ENCODE peak calls at places on chromosomes 7 and 10, in eight cellular contexts. One of them, this sample, is unnamed.

GRCh38 chr7:50653116-50653854 is 88.1 kb upstream of the DDC start:
- DNase-seq in ascending aorta: no peak
- DNase-seq in uterus: peak; percentile 69
- DNase-seq in breast epithelium: no peak
- DNase-seq in HL-60: peak; percentile 77
- DNase-seq in stomach: peak; percentile 41
- DNase-seq in heart right ventricle: no peak
- DNase-seq in fibroblast of mammary gland: peak; percentile 86
- DNase-seq in this sample: peak; percentile 87

GRCh38 chr7:13908667-13909382 is 80.6 kb downstream of the ETV1 start:
- DNase-seq in ascending aorta: no peak
- DNase-seq in uterus: no peak
- DNase-seq in breast epithelium: no peak
- DNase-seq in HL-60: no peak
- DNase-seq in stomach: no peak
- DNase-seq in heart right ventricle: no peak
- DNase-seq in fibroblast of mammary gland: peak; percentile 29
- DNase-seq in this sample: no peak

GRCh38 chr7:25656581-25657026 is 428.3 kb upstream of the NPVF start:
- DNase-seq in ascending aorta: no peak
- DNase-seq in uterus: no peak
- DNase-seq in breast epithelium: no peak
- DNase-seq in HL-60: no peak
- DNase-seq in stomach: no peak
- DNase-seq in heart right ventricle: no peak
- DNase-seq in fibroblast of mammary gland: peak; percentile 46
- DNase-seq in this sample: peak; percentile 71

GRCh38 chr10:70518695-70519094 is 40.1 kb downstream of the PALD1 start:
- DNase-seq in ascending aorta: no peak
- DNase-seq in uterus: no peak
- DNase-seq in breast epithelium: no peak
- DNase-seq in HL-60: no peak
- DNase-seq in stomach: no peak
- DNase-seq in heart right ventricle: no peak
- DNase-seq in fibroblast of mammary gland: peak; percentile 13
- DNase-seq in this sample: peak; percentile 28

GRCh38 chr10:77390481-77390891 is 247.1 kb downstream of the KCNMA1 start:
- DNase-seq in ascending aorta: no peak
- DNase-seq in uterus: no peak
- DNase-seq in breast epithelium: peak; percentile 53
- DNase-seq in HL-60: no peak
- DNase-seq in stomach: no peak
- DNase-seq in heart right ventricle: no peak
- DNase-seq in fibroblast of mammary gland: no peak
- DNase-seq in this sample: peak; percentile 28

GRCh38 chr7:151382079-151382885 is 27.6 kb downstream of the WDR86 start:
- DNase-seq in ascending aorta: no peak
- DNase-seq in uterus: no peak
- DNase-seq in breast epithelium: no peak
- DNase-seq in HL-60: no peak
- DNase-seq in stomach: no peak
- DNase-seq in heart right ventricle: no peak
- DNase-seq in fibroblast of mammary gland: no peak
- DNase-seq in this sample: no peak

GRCh38 chr7:35817181-35817580 is 16.3 kb downstream of the SEPTIN7 start:
- DNase-seq in ascending aorta: no peak
- DNase-seq in uterus: no peak
- DNase-seq in breast epithelium: no peak
- DNase-seq in HL-60: no peak
- DNase-seq in stomach: no peak
- DNase-seq in heart right ventricle: no peak
- DNase-seq in fibroblast of mammary gland: no peak
- DNase-seq in this sample: no peak

GRCh38 chr10:61110188-61110844 is 166.3 kb upstream of the RHOBTB1 start:
- DNase-seq in ascending aorta: no peak
- DNase-seq in uterus: no peak
- DNase-seq in breast epithelium: no peak
- DNase-seq in HL-60: no peak
- DNase-seq in stomach: no peak
- DNase-seq in heart right ventricle: no peak
- DNase-seq in fibroblast of mammary gland: no peak
- DNase-seq in this sample: peak; percentile 50

GRCh38 chr7:157613575-157614322 is 276.9 kb downstream of the DNAJB6 start:
- DNase-seq in ascending aorta: no peak
- DNase-seq in uterus: no peak
- DNase-seq in breast epithelium: no peak
- DNase-seq in HL-60: no peak
- DNase-seq in stomach: no peak
- DNase-seq in heart right ventricle: no peak
- DNase-seq in fibroblast of mammary gland: peak; percentile 16
- DNase-seq in this sample: no peak

GRCh38 chr10:60429084-60429849 is 39.6 kb upstream of the ANK3 start:
- DNase-seq in ascending aorta: no peak
- DNase-seq in uterus: no peak
- DNase-seq in breast epithelium: no peak
- DNase-seq in HL-60: no peak
- DNase-seq in stomach: no peak
- DNase-seq in heart right ventricle: no peak
- DNase-seq in fibroblast of mammary gland: peak; percentile 39
- DNase-seq in this sample: peak; percentile 37

GRCh38 chr7:114269714-114270113 is 144.9 kb upstream of the FOXP2 start:
- DNase-seq in ascending aorta: no peak
- DNase-seq in uterus: no peak
- DNase-seq in breast epithelium: no peak
- DNase-seq in HL-60: no peak
- DNase-seq in stomach: no peak
- DNase-seq in heart right ventricle: no peak
- DNase-seq in fibroblast of mammary gland: no peak
- DNase-seq in this sample: no peak

GRCh38 chr10:4596951-4597350 is 229.1 kb upstream of the AKR1E2 start:
- DNase-seq in ascending aorta: no peak
- DNase-seq in uterus: no peak
- DNase-seq in breast epithelium: no peak
- DNase-seq in HL-60: no peak
- DNase-seq in stomach: no peak
- DNase-seq in heart right ventricle: no peak
- DNase-seq in fibroblast of mammary gland: no peak
- DNase-seq in this sample: no peak

DNA sequence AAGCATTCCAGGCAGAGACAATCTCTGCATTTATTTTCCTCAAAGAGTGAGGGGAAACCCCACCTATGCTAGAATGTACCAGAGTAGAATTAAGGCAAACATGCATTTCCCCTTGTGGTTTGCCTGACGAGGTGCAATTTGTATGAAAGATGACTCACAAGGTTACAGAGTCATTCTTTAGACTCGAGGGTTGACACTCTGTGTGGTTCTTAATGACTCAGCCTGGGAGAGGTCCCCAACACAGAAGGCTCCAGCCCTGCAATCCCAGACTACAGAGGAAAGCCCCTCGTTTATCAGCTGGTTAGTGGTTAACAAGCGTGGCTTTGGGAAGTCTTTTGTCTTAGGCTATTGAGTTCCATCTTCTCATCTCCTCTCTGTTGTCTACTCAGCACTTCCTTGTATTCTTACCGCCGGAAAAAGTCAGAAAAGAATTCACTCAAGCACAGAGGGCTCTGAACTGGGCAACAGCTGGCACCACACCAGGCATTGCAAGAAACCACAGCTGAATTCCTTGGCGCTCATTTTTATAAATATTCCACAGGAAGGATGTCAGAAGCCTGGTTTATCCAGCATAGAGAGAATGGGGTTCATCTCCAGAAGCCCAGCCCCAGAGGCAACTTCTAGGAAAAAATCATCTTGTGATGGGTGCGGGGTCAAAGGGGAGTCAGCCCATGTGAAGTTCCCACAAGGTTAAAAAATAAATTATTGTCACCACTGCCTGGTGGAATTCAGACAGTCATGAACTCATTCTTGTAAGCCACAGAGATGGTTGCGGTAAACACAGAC is 24.4 kb upstream of the SVIL start:
- DNase-seq in ascending aorta: peak; percentile 51
- DNase-seq in uterus: no peak
- DNase-seq in breast epithelium: peak; percentile 79
- DNase-seq in HL-60: peak; percentile 58
- DNase-seq in stomach: peak; percentile 41
- DNase-seq in heart right ventricle: no peak
- DNase-seq in fibroblast of mammary gland: peak; percentile 100
- DNase-seq in this sample: peak; percentile 97
- TF ChIP-seq CTCF in ascending aorta: peak; percentile 60
- TF ChIP-seq CTCF in uterus: no peak
- TF ChIP-seq CTCF in breast epithelium: peak; percentile 61
- TF ChIP-seq CTCF in HL-60: no peak
- TF ChIP-seq CTCF in stomach: peak; percentile 27
- TF ChIP-seq CTCF in heart right ventricle: no peak
- TF ChIP-seq CTCF in fibroblast of mammary gland: peak; percentile 59
- TF ChIP-seq CTCF in this sample: peak; percentile 66

DNA sequence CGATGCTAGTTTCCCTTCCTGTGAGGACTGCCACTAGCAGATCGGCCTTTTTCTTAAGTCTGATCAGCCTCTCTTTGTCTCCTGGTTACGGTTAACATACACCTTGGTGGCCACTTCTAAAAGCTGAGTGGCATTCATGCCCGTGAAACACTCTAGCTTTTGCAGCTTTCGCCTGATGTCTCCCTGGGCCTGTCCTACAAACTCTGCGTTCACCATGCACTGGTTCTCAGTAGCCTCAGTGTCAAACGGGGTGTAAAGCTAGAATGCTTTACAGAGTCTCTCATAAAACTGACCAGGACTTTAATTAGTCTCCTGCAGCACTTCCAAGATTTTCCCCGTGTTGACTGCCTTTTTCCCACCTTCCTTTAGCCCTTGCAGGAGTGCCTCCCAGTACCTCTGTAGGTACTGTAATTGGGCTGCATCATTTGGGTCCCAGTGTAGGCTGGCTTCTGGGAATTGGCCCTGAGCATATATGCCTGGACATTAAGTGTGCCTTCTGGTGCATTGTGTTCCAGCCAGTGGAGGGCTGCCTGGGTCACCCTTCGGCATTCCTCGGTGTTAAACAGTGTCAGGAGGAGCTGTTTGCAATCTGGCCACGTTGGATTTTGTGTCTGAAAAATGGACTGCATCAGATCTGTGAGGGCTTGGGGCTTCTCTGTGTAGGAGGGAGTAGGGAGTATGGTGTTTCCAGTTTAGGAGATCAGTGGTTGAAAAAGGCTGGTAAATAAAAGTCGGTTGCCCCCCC is 6.5 kb upstream of the ZNF117 start:
- DNase-seq in ascending aorta: no peak
- DNase-seq in uterus: no peak
- DNase-seq in breast epithelium: no peak
- DNase-seq in HL-60: no peak
- DNase-seq in stomach: no peak
- DNase-seq in heart right ventricle: no peak
- DNase-seq in fibroblast of mammary gland: no peak
- DNase-seq in this sample: no peak
- H3K4me3 ChIP-seq in ascending aorta: no peak overlapping the region
- H3K4me3 ChIP-seq in uterus: no peak overlapping the region
- H3K4me3 ChIP-seq in breast epithelium: peak overlapping the region; percentile 7
- H3K4me3 ChIP-seq in HL-60: no peak overlapping the region
- H3K4me3 ChIP-seq in stomach: peak overlapping the region; percentile 12
- H3K4me3 ChIP-seq in heart right ventricle: no peak overlapping the region
- H3K4me3 ChIP-seq in fibroblast of mammary gland: no peak overlapping the region
- H3K4me3 ChIP-seq in this sample: no peak overlapping the region

GRCh38 chr10:64574371-64574770 is 1053.2 kb downstream of the REEP3 start:
- DNase-seq in ascending aorta: no peak
- DNase-seq in uterus: no peak
- DNase-seq in breast epithelium: no peak
- DNase-seq in HL-60: no peak
- DNase-seq in stomach: peak; percentile 68
- DNase-seq in heart right ventricle: no peak
- DNase-seq in fibroblast of mammary gland: no peak
- DNase-seq in this sample: no peak
- TF ChIP-seq CTCF in ascending aorta: no peak
- TF ChIP-seq CTCF in uterus: no peak
- TF ChIP-seq CTCF in breast epithelium: no peak
- TF ChIP-seq CTCF in HL-60: no peak
- TF ChIP-seq CTCF in stomach: no peak
- TF ChIP-seq CTCF in heart right ventricle: no peak
- TF ChIP-seq CTCF in fibroblast of mammary gland: no peak
- TF ChIP-seq CTCF in this sample: no peak

DNA sequence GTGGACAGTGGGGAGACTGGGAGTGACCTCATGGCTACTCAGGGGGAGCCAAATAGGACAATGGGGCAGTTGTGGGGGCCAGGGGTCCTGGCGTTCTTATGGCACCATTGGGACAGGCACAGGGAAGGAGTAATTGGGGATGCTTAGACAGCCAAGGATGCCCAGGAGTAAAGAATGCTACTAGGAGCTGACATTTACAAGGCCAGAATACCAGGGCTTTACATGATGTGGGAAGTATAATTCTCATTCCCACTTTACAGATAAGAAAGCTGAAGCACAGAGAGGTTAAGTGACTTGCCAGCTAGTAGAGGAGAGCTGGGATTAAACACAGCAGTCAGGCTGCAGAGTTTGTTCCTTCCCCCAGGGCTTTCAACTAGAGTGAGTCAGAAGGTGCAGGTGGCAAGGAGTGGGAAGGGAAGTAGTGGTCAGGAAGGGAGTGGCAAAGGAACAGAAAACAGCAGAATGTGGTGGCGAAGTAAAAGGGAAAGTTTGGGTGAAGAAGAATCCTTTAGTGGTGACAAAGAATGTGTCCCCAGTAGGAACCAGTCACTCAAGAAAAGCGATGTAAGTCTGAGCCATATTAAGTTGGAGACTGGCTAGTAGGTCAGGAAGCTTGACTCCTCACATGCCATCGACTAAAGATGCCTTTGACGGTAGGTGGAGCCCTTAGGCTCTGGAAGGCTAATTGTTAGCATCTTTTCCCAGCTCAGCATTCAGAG is 32.8 kb downstream of the CPVL start:
- DNase-seq in ascending aorta: no peak
- DNase-seq in uterus: no peak
- DNase-seq in breast epithelium: peak; percentile 31
- DNase-seq in HL-60: peak; percentile 36
- DNase-seq in stomach: no peak
- DNase-seq in heart right ventricle: no peak
- DNase-seq in fibroblast of mammary gland: peak; percentile 19
- DNase-seq in this sample: peak; percentile 38
- H3K4me3 ChIP-seq in ascending aorta: no peak overlapping the region
- H3K4me3 ChIP-seq in uterus: no peak overlapping the region
- H3K4me3 ChIP-seq in breast epithelium: no peak overlapping the region
- H3K4me3 ChIP-seq in HL-60: no peak overlapping the region
- H3K4me3 ChIP-seq in stomach: no peak overlapping the region
- H3K4me3 ChIP-seq in heart right ventricle: no peak overlapping the region
- H3K4me3 ChIP-seq in fibroblast of mammary gland: no peak overlapping the region
- H3K4me3 ChIP-seq in this sample: no peak overlapping the region

GRCh38 chr7:100428967-100429636 is 529 bp upstream of the MEPCE start:
- DNase-seq in ascending aorta: peak; percentile 100
- DNase-seq in uterus: peak; percentile 100
- DNase-seq in breast epithelium: peak; percentile 100
- DNase-seq in HL-60: peak; percentile 100
- DNase-seq in stomach: peak; percentile 100
- DNase-seq in heart right ventricle: peak; percentile 100
- DNase-seq in fibroblast of mammary gland: peak; percentile 99
- DNase-seq in this sample: peak; percentile 100
- TF ChIP-seq CTCF in ascending aorta: peak; percentile 49
- TF ChIP-seq CTCF in uterus: no peak
- TF ChIP-seq CTCF in breast epithelium: peak; percentile 86
- TF ChIP-seq CTCF in HL-60: no peak
- TF ChIP-seq CTCF in stomach: peak; percentile 41
- TF ChIP-seq CTCF in heart right ventricle: peak; percentile 2
- TF ChIP-seq CTCF in fibroblast of mammary gland: no peak
- TF ChIP-seq CTCF in this sample: peak; percentile 5